ENCODE peak calls at places on chromosomes 1 and 21, in five cellular contexts. One of them, this sample, is unnamed.

GRCh38 chr1:23799570-23800395 is 771 bp downstream of the GALE start:
- DNase-seq in NCI-H460: no peak
- DNase-seq in psoas muscle: peak
- DNase-seq in GM12878: no peak
- DNase-seq in stimulated activated CD8-positive, alpha-beta memory T cell treated with anti-CD3 and anti-CD28 coated beads, Interleukin-4, amount 100 ng/mL, for 1 hour: no peak
- DNase-seq in this sample: no peak

GRCh38 chr1:5862051-5862825 is 130.0 kb downstream of the NPHP4 start:
- DNase-seq in NCI-H460: no peak
- DNase-seq in GM12878: no peak
- DNase-seq in stimulated activated CD8-positive, alpha-beta memory T cell treated with anti-CD3 and anti-CD28 coated beads, Interleukin-4, amount 100 ng/mL, for 1 hour: no peak
- DNase-seq in psoas muscle: no peak
- DNase-seq in this sample: no peak

GRCh38 chr1:236746785-236747184 is 48.3 kb upstream of the MTR start:
- DNase-seq in stimulated activated CD8-positive, alpha-beta memory T cell treated with anti-CD3 and anti-CD28 coated beads, Interleukin-4, amount 100 ng/mL, for 1 hour: no peak
- DNase-seq in NCI-H460: no peak
- DNase-seq in psoas muscle: no peak
- DNase-seq in GM12878: no peak
- DNase-seq in this sample: no peak

GRCh38 chr1:147570907-147571306 is 29.6 kb downstream of the BCL9 start:
- DNase-seq in GM12878: no peak
- DNase-seq in NCI-H460: no peak
- DNase-seq in stimulated activated CD8-positive, alpha-beta memory T cell treated with anti-CD3 and anti-CD28 coated beads, Interleukin-4, amount 100 ng/mL, for 1 hour: no peak
- DNase-seq in psoas muscle: no peak
- DNase-seq in this sample: no peak

GRCh38 chr1:83882906-83883305 is 116.0 kb downstream of the TTLL7 start:
- DNase-seq in psoas muscle: no peak
- DNase-seq in stimulated activated CD8-positive, alpha-beta memory T cell treated with anti-CD3 and anti-CD28 coated beads, Interleukin-4, amount 100 ng/mL, for 1 hour: no peak
- DNase-seq in GM12878: no peak
- DNase-seq in NCI-H460: no peak
- DNase-seq in this sample: peak

GRCh38 chr1:235557495-235557894 is 53.2 kb upstream of the B3GALNT2 start:
- DNase-seq in GM12878: no peak
- DNase-seq in stimulated activated CD8-positive, alpha-beta memory T cell treated with anti-CD3 and anti-CD28 coated beads, Interleukin-4, amount 100 ng/mL, for 1 hour: no peak
- DNase-seq in psoas muscle: no peak
- DNase-seq in NCI-H460: no peak
- DNase-seq in this sample: no peak

GRCh38 chr1:11470912-11471311 is 8.0 kb upstream of the DISP3 start:
- DNase-seq in NCI-H460: no peak
- DNase-seq in GM12878: no peak
- DNase-seq in stimulated activated CD8-positive, alpha-beta memory T cell treated with anti-CD3 and anti-CD28 coated beads, Interleukin-4, amount 100 ng/mL, for 1 hour: no peak
- DNase-seq in psoas muscle: no peak
- DNase-seq in this sample: no peak

GRCh38 chr21:43343095-43343991 is 83.6 kb downstream of the SIK1 start:
- DNase-seq in stimulated activated CD8-positive, alpha-beta memory T cell treated with anti-CD3 and anti-CD28 coated beads, Interleukin-4, amount 100 ng/mL, for 1 hour: no peak
- DNase-seq in psoas muscle: no peak
- DNase-seq in NCI-H460: no peak
- DNase-seq in GM12878: no peak
- DNase-seq in this sample: no peak

GRCh38 chr1:236458991-236459390 is 64.8 kb upstream of the LGALS8 start:
- DNase-seq in stimulated activated CD8-positive, alpha-beta memory T cell treated with anti-CD3 and anti-CD28 coated beads, Interleukin-4, amount 100 ng/mL, for 1 hour: no peak
- DNase-seq in psoas muscle: no peak
- DNase-seq in NCI-H460: no peak
- DNase-seq in GM12878: no peak
- DNase-seq in this sample: no peak

GRCh38 chr1:14634497-14634896 is 36.0 kb downstream of the KAZN start:
- DNase-seq in NCI-H460: no peak
- DNase-seq in GM12878: no peak
- DNase-seq in stimulated activated CD8-positive, alpha-beta memory T cell treated with anti-CD3 and anti-CD28 coated beads, Interleukin-4, amount 100 ng/mL, for 1 hour: no peak
- DNase-seq in psoas muscle: no peak
- DNase-seq in this sample: no peak

GRCh38 chr21:43916691-43917514 is 51.9 kb downstream of the AGPAT3 start:
- DNase-seq in NCI-H460: no peak
- DNase-seq in psoas muscle: no peak
- DNase-seq in GM12878: peak
- DNase-seq in stimulated activated CD8-positive, alpha-beta memory T cell treated with anti-CD3 and anti-CD28 coated beads, Interleukin-4, amount 100 ng/mL, for 1 hour: peak
- DNase-seq in this sample: no peak

GRCh38 chr1:147243228-147243685 is 773 bp downstream of the CHD1L start:
- DNase-seq in GM12878: no peak
- DNase-seq in stimulated activated CD8-positive, alpha-beta memory T cell treated with anti-CD3 and anti-CD28 coated beads, Interleukin-4, amount 100 ng/mL, for 1 hour: no peak
- DNase-seq in NCI-H460: no peak
- DNase-seq in psoas muscle: no peak
- DNase-seq in this sample: no peak

GRCh38 chr1:212432163-212432705 is 486 bp upstream of the NENF start:
- DNase-seq in psoas muscle: no peak
- DNase-seq in GM12878: no peak
- DNase-seq in NCI-H460: no peak
- DNase-seq in stimulated activated CD8-positive, alpha-beta memory T cell treated with anti-CD3 and anti-CD28 coated beads, Interleukin-4, amount 100 ng/mL, for 1 hour: no peak
- DNase-seq in this sample: no peak

GRCh38 chr1:46523556-46524443 is 27.6 kb downstream of the KNCN start:
- DNase-seq in stimulated activated CD8-positive, alpha-beta memory T cell treated with anti-CD3 and anti-CD28 coated beads, Interleukin-4, amount 100 ng/mL, for 1 hour: no peak
- DNase-seq in psoas muscle: no peak
- DNase-seq in GM12878: no peak
- DNase-seq in NCI-H460: no peak
- DNase-seq in this sample: no peak

GRCh38 chr1:113438505-113439271 is 48.4 kb downstream of the MAGI3 start:
- DNase-seq in NCI-H460: no peak
- DNase-seq in psoas muscle: no peak
- DNase-seq in GM12878: no peak
- DNase-seq in stimulated activated CD8-positive, alpha-beta memory T cell treated with anti-CD3 and anti-CD28 coated beads, Interleukin-4, amount 100 ng/mL, for 1 hour: no peak
- DNase-seq in this sample: no peak

GRCh38 chr1:181090653-181091126 is 2.2 kb downstream of the IER5 start:
- DNase-seq in GM12878: no peak
- DNase-seq in NCI-H460: no peak
- DNase-seq in psoas muscle: no peak
- DNase-seq in stimulated activated CD8-positive, alpha-beta memory T cell treated with anti-CD3 and anti-CD28 coated beads, Interleukin-4, amount 100 ng/mL, for 1 hour: no peak
- DNase-seq in this sample: no peak

GRCh38 chr21:41211041-41211426 is 43.1 kb downstream of the BACE2 start:
- DNase-seq in GM12878: no peak
- DNase-seq in NCI-H460: no peak
- DNase-seq in stimulated activated CD8-positive, alpha-beta memory T cell treated with anti-CD3 and anti-CD28 coated beads, Interleukin-4, amount 100 ng/mL, for 1 hour: no peak
- DNase-seq in psoas muscle: no peak
- DNase-seq in this sample: no peak

GRCh38 chr1:237115035-237115434 is 73.1 kb downstream of the RYR2 start:
- DNase-seq in stimulated activated CD8-positive, alpha-beta memory T cell treated with anti-CD3 and anti-CD28 coated beads, Interleukin-4, amount 100 ng/mL, for 1 hour: no peak
- DNase-seq in GM12878: no peak
- DNase-seq in NCI-H460: no peak
- DNase-seq in psoas muscle: no peak
- DNase-seq in this sample: no peak

GRCh38 chr1:14190508-14190907 is 408.0 kb upstream of the KAZN start:
- DNase-seq in NCI-H460: no peak
- DNase-seq in stimulated activated CD8-positive, alpha-beta memory T cell treated with anti-CD3 and anti-CD28 coated beads, Interleukin-4, amount 100 ng/mL, for 1 hour: no peak
- DNase-seq in GM12878: no peak
- DNase-seq in psoas muscle: no peak
- DNase-seq in this sample: no peak

GRCh38 chr1:230167419-230167852 is 100.4 kb downstream of the GALNT2 start:
- DNase-seq in GM12878: peak
- DNase-seq in stimulated activated CD8-positive, alpha-beta memory T cell treated with anti-CD3 and anti-CD28 coated beads, Interleukin-4, amount 100 ng/mL, for 1 hour: no peak
- DNase-seq in NCI-H460: peak
- DNase-seq in psoas muscle: no peak
- DNase-seq in this sample: no peak

GRCh38 chr1:1598051-1598719 is 1.8 kb downstream of the FNDC10 start:
- DNase-seq in psoas muscle: no peak
- DNase-seq in stimulated activated CD8-positive, alpha-beta memory T cell treated with anti-CD3 and anti-CD28 coated beads, Interleukin-4, amount 100 ng/mL, for 1 hour: no peak
- DNase-seq in GM12878: no peak
- DNase-seq in NCI-H460: no peak
- DNase-seq in this sample: no peak

This sample was measured in GM04504.